ENCODE peak calls at places on chromosomes 1 and 21, in five cellular contexts. U is HS-5, E is nucleus accumbens, F is midbrain, C is LHCN-M2. R is an unnamed sample.
A peak's percentile ranks its signal among the peaks of the same experiment; 100 is the strongest.

GRCh38 chr1:241817331-241817792 is 30.6 kb upstream of the EXO1 start:
- DNase-seq in U (no peak), F (no peak), C (peak; percentile 24), E (no peak), R (no peak)

GRCh38 chr1:211581521-211581920 is 2.6 kb upstream of the SLC30A1 start:
- DNase-seq in F (no peak), U (no peak), E (no peak), C (no peak), R (no peak)

GRCh38 chr1:200874694-200875093 is 1.9 kb downstream of the GPR25 start:
- DNase-seq in U (no peak), E (no peak), F (no peak), C (no peak), R (no peak)

GRCh38 chr1:236282719-236283118 is 961 bp upstream of the ERO1B start:
- DNase-seq in U (no peak), E (no peak), F (no peak), C (no peak), R (no peak)

GRCh38 chr1:7389786-7390603 is 381.1 kb upstream of the VAMP3 start:
- DNase-seq in C (no peak), F (no peak), E (no peak), U (no peak), R (no peak)

GRCh38 chr21:41142051-41142795 is 25.7 kb upstream of the BACE2 start:
- DNase-seq in U (peak; percentile 38), C (peak; percentile 73), F (no peak), E (no peak), R (peak; percentile 19)

GRCh38 chr1:157984469-157984868 is 9.0 kb upstream of the KIRREL1 start:
- DNase-seq in U (no peak), E (no peak), C (no peak), F (no peak), R (no peak)

GRCh38 chr1:24386241-24386640 is 27.3 kb downstream of the STPG1 start:
- DNase-seq in U (no peak), E (no peak), C (no peak), F (no peak), R (no peak)

GRCh38 chr1:227945891-227946623 is 1.7 kb downstream of the WNT9A start:
- DNase-seq in C (peak; percentile 86), F (no peak), U (no peak), E (no peak), R (peak; percentile 27)

GRCh38 chr1:47443530-47444316 is 5.9 kb downstream of the FOXD2 start:
- DNase-seq in F (no peak), U (no peak), E (no peak), C (no peak), R (no peak)

GRCh38 chr1:159008744-159009188 is 941 bp upstream of the IFI16 start:
- DNase-seq in F (no peak), U (no peak), E (no peak), C (peak; percentile 66), R (no peak)

GRCh38 chr1:192668434-192668983 is 32.6 kb downstream of the RGS13 start:
- DNase-seq in C (no peak), F (no peak), U (no peak), E (no peak), R (no peak)

GRCh38 chr1:244106837-244107491 is 55.9 kb downstream of the ZBTB18 start:
- DNase-seq in U (no peak), E (no peak), C (no peak), F (no peak), R (no peak)

GRCh38 chr1:25700124-25700523 is 83.5 kb downstream of the MAN1C1 start:
- DNase-seq in C (no peak), E (no peak), F (peak; percentile 18), U (no peak), R (peak; percentile 53)

GRCh38 chr1:37478890-37479254 is 4.5 kb downstream of the ZC3H12A start:
- DNase-seq in F (no peak), C (peak; percentile 52), U (no peak), E (no peak), R (no peak)

GRCh38 chr1:212606734-212607205 is 1.8 kb upstream of the ATF3 start:
- DNase-seq in F (no peak), E (peak; percentile 19), C (no peak), U (no peak), R (no peak)

GRCh38 chr1:101474039-101474665 is 237.3 kb downstream of the S1PR1 start:
- DNase-seq in E (no peak), U (no peak), C (no peak), F (no peak), R (no peak)